ENCODE peak calls at places on chromosomes 4 and X, in nine cellular contexts. W is neural progenitor cell, G is H9, B is mammary epithelial cell, F is HCT116, V is A549, S is fibroblast of lung, N is GM23338, L is K562. E is an unnamed sample.

GRCh38 chr4:36000941-36001557 is 243.3 kb downstream of the ARAP2 start:
- DNase-seq in F (no peak), G (no peak), V (no peak), S (no peak), W (no peak), N (no peak), L (no peak), B (peak; percentile 43), E (no peak)

GRCh38 chr4:142112451-142112850 is 476.1 kb downstream of the IL15 start:
- DNase-seq in L (no peak), S (peak; percentile 22), V (no peak), F (no peak), G (no peak), B (no peak), N (no peak), W (no peak), E (no peak)

GRCh38 chr4:145931403-145931802 is 7.2 kb downstream of the ZNF827 start:
- DNase-seq in W (no peak), L (no peak), S (no peak), F (no peak), B (no peak), N (no peak), V (no peak), G (no peak), E (no peak)

GRCh38 chrX:74434336-74434735 is 13.0 kb downstream of the SLC16A2 start:
- DNase-seq in N (no peak), B (no peak), L (no peak), G (no peak), V (no peak), F (no peak), W (no peak), S (no peak), E (no peak)

GRCh38 chrX:103535206-103535605 is 15.9 kb upstream of the RAB40A start:
- DNase-seq in G (no peak), L (no peak), F (no peak), N (no peak), S (no peak), B (no peak), W (no peak), V (no peak), E (no peak)

GRCh38 chrX:44071070-44071645 is 98.0 kb upstream of the NDP start:
- DNase-seq in G (no peak), F (no peak), N (no peak), L (no peak), W (no peak), S (peak; percentile 6), V (no peak), B (no peak), E (no peak)

GRCh38 chr4:87433342-87433741 is 11.0 kb downstream of the NUDT9 start:
- DNase-seq in L (no peak), S (no peak), G (no peak), F (no peak), N (no peak), B (no peak), W (no peak), V (no peak), E (no peak)

GRCh38 chr4:173243917-173244658 is 75.5 kb downstream of the GALNT7 start:
- DNase-seq in V (no peak), W (no peak), L (no peak), N (no peak), F (no peak), G (no peak), S (no peak), B (no peak), E (no peak)

GRCh38 chr4:173230077-173230476 is 61.5 kb downstream of the GALNT7 start:
- DNase-seq in B (no peak), S (no peak), V (no peak), N (no peak), W (no peak), F (no peak), L (no peak), G (no peak), E (no peak)

GRCh38 chrX:121221321-121221977 is 174.0 kb downstream of the GLUD2 start:
- DNase-seq in V (no peak), B (no peak), G (no peak), S (no peak), F (no peak), W (no peak), L (no peak), N (no peak), E (no peak)

GRCh38 chr4:48255130-48255958 is 14.3 kb downstream of the TEC start:
- DNase-seq in G (no peak), V (peak; percentile 2), S (no peak), W (no peak), B (no peak), F (no peak), N (peak; percentile 13), L (peak; percentile 90), E (no peak)

GRCh38 chrX:38860106-38861013 is 59.1 kb downstream of the MID1IP1 start:
- DNase-seq in B (no peak), N (no peak), V (no peak), W (no peak), S (no peak), L (no peak), F (no peak), G (no peak), E (no peak)

GRCh38 chr4:168593399-168593798 is 96.5 kb downstream of the PALLD start:
- DNase-seq in W (no peak), B (peak; percentile 93), S (no peak), G (no peak), N (no peak), L (no peak), F (no peak), V (no peak), E (no peak)

GRCh38 chrX:124504106-124504983 is 158.0 kb downstream of the SH2D1A start:
- DNase-seq in W (no peak), N (no peak), F (no peak), G (no peak), B (no peak), L (no peak), S (no peak), V (no peak), E (no peak)

GRCh38 chr4:148834804-148835598 is 392.8 kb upstream of the NR3C2 start:
- DNase-seq in B (peak; percentile 40), G (no peak), L (no peak), N (peak; percentile 18), W (no peak), V (peak; percentile 6), F (no peak), S (peak; percentile 51), E (peak; percentile 36)

GRCh38 chr4:76434901-76435688 is at the start of gene SHROOM3:
- DNase-seq in N (peak; percentile 72), S (no peak), W (peak; percentile 61), L (no peak), F (no peak), V (no peak), G (no peak), B (peak; percentile 62), E (no peak)

GRCh38 chrX:47587091-47587891 is 5.1 kb downstream of the TIMP1 start:
- DNase-seq in G (no peak), B (peak; percentile 14), L (no peak), V (no peak), F (no peak), S (no peak), W (no peak), N (no peak), E (no peak)

GRCh38 chrX:77899081-77899828 is at the start of gene COX7B:
- DNase-seq in W (peak; percentile 96), F (peak; percentile 94), V (peak; percentile 97), B (peak; percentile 91), N (peak; percentile 96), L (peak; percentile 52), G (peak; percentile 72), S (peak; percentile 98), E (peak; percentile 91)
- TF ChIP-seq CTCF in W (peak; percentile 51), F (peak; percentile 39), V (peak; percentile 44), B (peak; percentile 27), N (no peak), L (peak; percentile 62), G (peak; percentile 50), S (peak; percentile 46), E (peak; percentile 49)

DNA sequence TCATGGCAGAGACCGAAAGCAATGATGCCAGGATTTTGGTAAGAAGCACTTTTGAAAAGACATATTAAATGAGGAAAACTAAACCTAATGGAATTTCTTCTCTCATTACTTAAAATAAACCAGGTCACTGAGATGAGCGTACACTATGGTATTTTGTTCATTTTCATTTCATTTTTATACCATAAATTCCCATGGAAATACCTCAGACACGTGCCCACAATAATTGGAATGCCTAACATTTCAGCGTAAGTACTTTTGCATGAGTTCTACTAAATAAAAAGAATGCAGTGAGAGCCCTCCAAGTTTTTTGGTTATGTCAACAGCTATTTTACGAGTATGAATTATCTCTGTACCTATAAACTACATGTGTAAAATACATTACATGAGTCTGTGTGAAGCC is 3.2 kb downstream of the CAMK2D start:
- DNase-seq in N (no peak), W (no peak), V (no peak), G (no peak), F (no peak), L (no peak), B (peak; percentile 26), S (no peak), E (no peak)
- H3K4me2 ChIP-seq in N (no peak overlapping the region), W (no peak overlapping the region), V (peak overlapping the region; percentile 83), G (no peak overlapping the region), F (peak overlapping the region; percentile 95), L (no peak overlapping the region), B (peak overlapping the region; percentile 94), S (peak overlapping the region; percentile 88), E (peak overlapping the region; percentile 93)

DNA sequence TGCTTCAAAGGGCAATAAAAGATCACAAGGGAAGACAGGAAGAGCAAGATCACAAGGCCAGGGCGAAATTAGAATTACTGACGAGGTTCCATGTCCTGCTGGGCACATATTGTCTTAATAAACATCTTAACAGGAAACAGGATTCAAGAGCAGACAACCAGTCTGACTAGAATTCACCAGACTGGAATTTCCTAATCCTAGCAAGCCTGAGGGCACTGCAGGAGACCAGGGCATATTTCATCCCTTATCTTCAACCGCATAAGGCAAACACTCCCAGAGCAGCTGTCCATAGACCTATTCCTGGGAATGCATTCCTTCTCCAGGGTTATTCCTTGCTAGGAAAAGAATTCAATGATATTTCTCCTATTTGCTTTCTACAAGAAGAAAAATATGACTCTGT is 12.4 kb upstream of the TDO2 start:
- DNase-seq in L (no peak), F (no peak), S (no peak), G (no peak), B (no peak), N (no peak), W (no peak), V (no peak), E (no peak)
- TF ChIP-seq CTCF in L (no peak), F (no peak), S (no peak), G (no peak), B (no peak), N (no peak), W (no peak), V (no peak), E (no peak)

DNA sequence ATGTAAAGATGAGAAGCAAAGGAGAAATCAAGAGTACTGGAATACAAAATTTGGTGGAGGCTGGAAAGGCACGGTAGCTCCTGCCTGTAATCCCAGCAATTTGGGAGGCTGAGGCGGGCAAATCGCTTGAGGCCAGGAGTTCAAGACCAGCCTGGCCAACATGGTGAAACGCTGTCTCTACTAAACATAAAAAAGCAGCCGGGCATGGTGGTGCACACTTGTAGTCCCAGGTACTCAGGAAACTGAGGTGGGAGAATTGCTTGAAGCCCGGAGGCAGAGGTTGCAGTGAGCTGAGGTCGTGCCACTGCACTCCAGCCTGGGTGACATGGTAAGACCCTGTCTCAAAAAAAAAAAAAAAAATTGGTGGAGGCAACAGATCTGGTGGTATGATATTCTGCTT is 1086.0 kb downstream of the NLGN4X start:
- DNase-seq in N (no peak), V (no peak), F (no peak), G (no peak), S (no peak), B (no peak), W (no peak), L (no peak), E (no peak)
- H3K4me2 ChIP-seq in N (no peak overlapping the region), V (no peak overlapping the region), F (no peak overlapping the region), G (no peak overlapping the region), S (no peak overlapping the region), B (no peak overlapping the region), W (no peak overlapping the region), L (no peak overlapping the region), E (no peak overlapping the region)

GRCh38 chr4:61619528-61619927 is 419.4 kb downstream of the ADGRL3 start:
- DNase-seq in G (peak; percentile 35), S (no peak), F (no peak), L (no peak), N (peak; percentile 52), W (no peak), B (no peak), V (peak; percentile 0), E (no peak)
- TF ChIP-seq CTCF in G (peak; percentile 54), S (peak; percentile 22), F (no peak), L (no peak), N (peak; percentile 47), W (peak; percentile 42), B (peak; percentile 13), V (no peak), E (peak; percentile 13)

E was measured in hepatocyte.